ENCODE peak calls at places on chromosomes 2 and 18, in eight cellular contexts. C is A549, U is tibial nerve, J is ovary, T is HepG2, R is transverse colon, X is Peyer's patch, S is sigmoid colon. Z is an unnamed sample. For H3K4me1, the result is how much of the 10 kb centered on the place peaks cover.

GRCh38 chr18:11951390-11951851 is 29.9 kb upstream of the IMPA2 start:
- DNase-seq in C (no peak), U (no peak), J (no peak), T (no peak), R (no peak), X (no peak), S (no peak), Z (no peak)

GRCh38 chr2:101368371-101368770 is 18.9 kb downstream of the CREG2 start:
- DNase-seq in C (no peak), U (no peak), J (no peak), T (no peak), R (no peak), X (no peak), S (no peak), Z (no peak)

GRCh38 chr2:121868652-121869051 is 113.2 kb downstream of the TSN start:
- DNase-seq in C (no peak), U (no peak), J (no peak), T (peak), R (no peak), X (no peak), S (no peak), Z (no peak)

GRCh38 chr18:69399253-69399652 is 1.4 kb upstream of the DOK6 start:
- DNase-seq in C (no peak), U (no peak), J (no peak), T (no peak), R (no peak), X (no peak), S (no peak), Z (no peak)

GRCh38 chr2:128043041-128043440 is 15.2 kb upstream of the SAP130 start:
- DNase-seq in C (no peak), U (no peak), J (no peak), T (no peak), R (no peak), X (no peak), S (no peak), Z (no peak)

GRCh38 chr2:188922191-188922590 is 52.0 kb upstream of the COL3A1 start:
- DNase-seq in C (no peak), U (no peak), J (no peak), T (no peak), R (no peak), X (no peak), S (no peak), Z (no peak)

GRCh38 chr2:194060269-194060668 is 1596.8 kb upstream of the SLC39A10 start:
- DNase-seq in C (no peak), U (no peak), J (no peak), T (no peak), R (no peak), X (no peak), S (no peak), Z (no peak)

GRCh38 chr2:151363709-151364108 is 6.3 kb downstream of the TNFAIP6 start:
- DNase-seq in C (no peak), U (peak), J (no peak), T (no peak), R (no peak), X (no peak), S (peak), Z (peak)

GRCh38 chr2:10305715-10306114 is 3.0 kb downstream of the HPCAL1 start:
- DNase-seq in C (no peak), U (no peak), J (no peak), T (peak), R (peak), X (peak), S (no peak), Z (peak)

GRCh38 chr18:50662775-50663383 is 103.0 kb downstream of the MAPK4 start:
- DNase-seq in C (no peak), U (no peak), J (no peak), T (no peak), R (no peak), X (no peak), S (no peak), Z (no peak)

GRCh38 chr18:36953047-36953446 is 124.1 kb downstream of the KIAA1328 start:
- DNase-seq in C (no peak), U (no peak), J (no peak), T (no peak), R (no peak), X (no peak), S (no peak), Z (no peak)

GRCh38 chr2:232928564-232929302 is 58.7 kb downstream of the SNORC start:
- DNase-seq in C (no peak), U (no peak), J (no peak), T (no peak), R (no peak), X (no peak), S (no peak), Z (no peak)

GRCh38 chr2:199460101-199460671 is 2.4 kb upstream of the SATB2 start:
- DNase-seq in C (no peak), U (peak), J (no peak), T (no peak), R (no peak), X (no peak), S (no peak), Z (no peak)

GRCh38 chr2:71530246-71530986 is 77.1 kb downstream of the DYSF start:
- DNase-seq in C (peak), U (no peak), J (no peak), T (peak), R (no peak), X (no peak), S (peak), Z (peak)

GRCh38 chr2:17615728-17616351 is 75.3 kb downstream of the VSNL1 start:
- DNase-seq in C (no peak), U (no peak), J (no peak), T (peak), R (no peak), X (no peak), S (no peak), Z (no peak)

GRCh38 chr2:227324671-227325055 is 388 bp upstream of the MFF start:
- DNase-seq in C (peak), U (peak), J (no peak), T (no peak), R (no peak), X (peak), S (no peak), Z (peak)

GRCh38 chr18:70371908-70372307 is 83.1 kb downstream of the SOCS6 start:
- DNase-seq in C (no peak), U (no peak), J (no peak), T (no peak), R (no peak), X (no peak), S (no peak), Z (no peak)

GRCh38 chr2:232367591-232368233 is 10.8 kb upstream of the ALPP start:
- DNase-seq in C (no peak), U (no peak), J (peak), T (peak), R (no peak), X (no peak), S (peak), Z (no peak)

GRCh38 chr2:119790466-119790865 is 30.7 kb downstream of the PTPN4 start:
- DNase-seq in C (no peak), U (no peak), J (no peak), T (no peak), R (no peak), X (no peak), S (no peak), Z (no peak)

GRCh38 chr2:188024811-188025210 is 266.9 kb upstream of the GULP1 start:
- DNase-seq in C (no peak), U (no peak), J (no peak), T (no peak), R (no peak), X (no peak), S (no peak), Z (no peak)

GRCh38 chr2:203240491-203240890 is 1.7 kb downstream of the CYP20A1 start:
- DNase-seq in C (no peak), U (no peak), J (no peak), T (no peak), R (no peak), X (no peak), S (no peak), Z (no peak)

GRCh38 chr18:13726972-13727331 is 479 bp downstream of the RNMT start:
- DNase-seq in C (peak), U (peak), J (peak), T (peak), R (peak), X (peak), S (peak), Z (peak)

GRCh38 chr2:3193423-3194330 is 183.9 kb downstream of the EIPR1 start:
- DNase-seq in C (no peak), U (no peak), J (no peak), T (no peak), R (no peak), X (no peak), S (no peak), Z (no peak)

GRCh38 chr2:206713770-206714169 is 4.4 kb downstream of the DYTN start:
- DNase-seq in C (no peak), U (no peak), J (no peak), T (no peak), R (no peak), X (no peak), S (no peak), Z (no peak)

DNA sequence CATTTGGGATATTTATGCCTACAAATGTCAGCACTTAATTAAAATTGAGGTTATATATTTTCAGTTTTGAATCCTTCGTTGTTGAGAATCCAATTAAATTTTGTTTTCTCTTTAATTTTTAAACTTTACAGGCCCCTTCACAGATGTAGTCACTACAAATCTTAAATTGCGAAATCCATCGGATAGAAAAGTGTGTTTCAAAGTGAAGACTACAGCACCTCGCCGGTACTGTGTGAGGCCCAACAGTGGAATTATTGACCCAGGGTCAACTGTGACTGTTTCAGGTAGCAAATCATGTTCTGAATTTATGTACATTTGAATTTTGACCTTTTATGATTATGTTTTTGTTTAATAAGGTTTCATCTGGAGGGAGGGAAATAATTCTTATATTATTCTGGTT is 17.9 kb downstream of the VAPA start:
- DNase-seq in C (no peak), U (no peak), J (no peak), T (no peak), R (no peak), X (no peak), S (no peak), Z (no peak)
- TF ChIP-seq POLR2A in C (no peak), U (no peak), J (no peak), T (no peak), R (no peak), X (no peak), S (no peak), Z (no peak)

GRCh38 chr2:42923632-42924425 is 131.4 kb upstream of the HAAO start:
- DNase-seq in C (no peak), U (no peak), J (no peak), T (no peak), R (no peak), X (no peak), S (no peak), Z (no peak)
- H3K27ac ChIP-seq in C (peak), U (peak), J (peak), T (peak), R (peak), X (peak), S (peak), Z (peak)

GRCh38 chr2:240624011-240624949 is 1.0 kb upstream of the GPR35 start:
- DNase-seq in C (no peak), U (no peak), J (peak), T (no peak), R (no peak), X (no peak), S (peak), Z (peak)
- H3K4me1 ChIP-seq in C (under half), U (under half), J (under half), T (under half), R (under half), X (under half), S (under half), Z (under half)

DNA sequence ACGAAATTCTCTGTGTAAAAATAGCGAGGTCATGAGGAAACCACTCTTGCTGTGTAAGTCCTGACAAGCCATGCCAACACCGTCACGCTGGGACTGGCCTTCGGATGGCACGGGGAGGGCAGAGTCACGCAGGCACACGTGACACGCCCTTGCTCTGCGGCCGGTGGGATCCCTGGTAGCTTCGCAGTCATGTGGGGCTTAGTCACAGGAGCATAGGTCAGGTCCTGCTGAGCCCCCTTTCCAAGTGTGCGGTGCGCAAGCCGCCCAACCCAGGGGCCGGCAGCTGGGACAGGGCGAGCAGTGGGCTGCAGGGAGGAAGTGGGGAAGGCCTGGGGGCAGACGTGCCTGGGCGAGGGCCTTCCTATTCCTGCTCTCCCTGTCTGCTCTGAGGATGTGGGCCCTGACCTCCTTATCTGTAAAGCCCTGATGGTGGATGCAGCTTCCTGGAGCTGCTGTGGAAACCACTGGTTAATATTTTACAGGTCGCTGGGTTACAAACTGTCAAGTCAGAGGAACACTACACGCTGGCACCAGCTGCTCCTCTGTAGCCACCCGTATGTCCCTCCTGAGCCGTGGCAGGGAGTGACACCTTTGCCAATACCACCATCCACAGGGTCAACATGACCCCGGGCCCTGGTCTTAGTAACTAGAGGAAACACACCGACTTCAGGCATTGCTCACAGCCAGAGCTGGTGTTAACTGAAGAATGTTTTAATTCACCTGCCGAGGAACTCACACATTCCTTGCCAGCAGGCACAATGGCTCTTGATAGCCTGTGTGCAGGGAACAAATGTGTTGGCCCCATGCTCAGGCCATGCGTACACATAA is 17.8 kb downstream of the MBP start:
- DNase-seq in C (peak), U (peak), J (peak), T (peak), R (peak), X (peak), S (peak), Z (peak)
- TF ChIP-seq POLR2A in C (no peak), U (no peak), J (no peak), T (peak), R (peak), X (no peak), S (no peak), Z (peak)

GRCh38 chr2:239245107-239245506 is 155.7 kb downstream of the HDAC4 start:
- DNase-seq in C (no peak), U (no peak), J (no peak), T (no peak), R (no peak), X (no peak), S (no peak), Z (no peak)

GRCh38 chr2:239247401-239248245 is 153.2 kb downstream of the HDAC4 start:
- DNase-seq in C (no peak), U (no peak), J (no peak), T (peak), R (peak), X (no peak), S (peak), Z (no peak)

GRCh38 chr2:239246723-239247122 is 154.1 kb downstream of the HDAC4 start:
- DNase-seq in C (no peak), U (no peak), J (no peak), T (no peak), R (peak), X (no peak), S (peak), Z (peak)

GRCh38 chr2:239245872-239246701 is 154.7 kb downstream of the HDAC4 start:
- DNase-seq in C (no peak), U (no peak), J (no peak), T (no peak), R (peak), X (no peak), S (peak), Z (peak)

DNA sequence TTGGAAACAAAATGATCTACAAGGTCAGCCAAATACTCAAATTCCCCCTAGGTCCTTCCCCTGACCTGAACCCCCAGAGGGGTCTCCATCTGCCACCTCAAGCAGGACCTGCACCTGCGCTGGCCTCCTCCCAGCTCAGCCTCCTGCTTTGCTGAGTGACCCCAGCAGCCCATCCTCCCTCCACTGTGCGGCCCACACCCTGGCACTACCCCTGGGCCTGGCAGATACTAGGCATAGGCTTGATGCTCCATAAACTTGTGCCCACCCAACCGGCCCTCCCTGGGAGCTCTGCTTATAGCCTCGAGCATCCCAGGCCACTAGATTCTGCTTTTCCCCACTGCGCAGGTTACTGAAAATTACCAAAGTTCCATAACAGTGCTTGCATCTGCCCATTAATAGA is 156.2 kb downstream of the HDAC4 start:
- DNase-seq in C (no peak), U (no peak), J (no peak), T (no peak), R (no peak), X (no peak), S (peak), Z (no peak)
- H3K27ac ChIP-seq in C (no peak), U (no peak), J (peak), T (no peak), R (peak), X (no peak), S (peak), Z (no peak)

GRCh38 chr2:177234267-177234666 is 21.7 kb downstream of the HNRNPA3 start:
- DNase-seq in C (no peak), U (no peak), J (no peak), T (no peak), R (no peak), X (no peak), S (no peak), Z (no peak)

GRCh38 chr2:177232098-177232704 is 19.6 kb downstream of the HNRNPA3 start:
- DNase-seq in C (no peak), U (no peak), J (no peak), T (no peak), R (no peak), X (no peak), S (no peak), Z (no peak)

GRCh38 chr2:177239053-177239452 is 25.5 kb downstream of the NFE2L2 start:
- DNase-seq in C (no peak), U (no peak), J (no peak), T (no peak), R (no peak), X (no peak), S (no peak), Z (no peak)

GRCh38 chr2:177237932-177238331 is 25.3 kb downstream of the HNRNPA3 start:
- DNase-seq in C (no peak), U (no peak), J (no peak), T (no peak), R (no peak), X (no peak), S (no peak), Z (no peak)

DNA sequence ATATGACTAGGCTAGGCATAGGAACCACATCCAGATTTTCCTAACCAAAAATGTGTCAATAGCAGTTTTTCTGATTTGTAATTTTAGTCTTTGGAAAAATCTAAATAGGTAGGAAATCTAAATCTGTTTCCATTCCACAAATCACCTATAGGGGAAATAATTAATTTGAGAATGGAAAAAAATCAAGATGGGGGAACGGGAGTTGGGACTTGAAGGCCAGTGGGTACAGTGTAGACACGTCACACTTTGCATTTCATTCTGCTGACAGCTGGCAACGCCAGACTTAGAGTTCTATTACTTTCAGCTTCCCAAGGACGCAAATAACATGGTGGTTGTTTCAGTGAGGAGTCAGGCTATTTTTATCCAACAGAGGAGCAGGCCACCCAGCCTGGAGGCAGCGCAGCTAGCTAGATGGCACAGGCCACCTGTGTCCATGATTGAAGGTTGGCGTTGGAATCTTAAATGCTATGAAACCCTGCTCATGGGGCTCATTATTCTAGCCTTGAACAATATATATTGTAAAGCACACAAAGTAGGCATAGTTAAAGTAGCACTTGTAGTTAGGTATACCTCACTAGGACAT is 23.4 kb downstream of the HNRNPA3 start:
- DNase-seq in C (no peak), U (no peak), J (no peak), T (no peak), R (no peak), X (no peak), S (no peak), Z (no peak)
- H3K4me1 ChIP-seq in C (half or more), U (half or more), J (under half), T (half or more), R (under half), X (under half), S (half or more), Z (half or more)

Z was measured in body of pancreas.